ENCODE peak calls at places on chromosomes 12 and 14, in four cellular contexts. L, D, P and G are unnamed samples.

GRCh38 chr14:87233806-87234384 is 759.1 kb downstream of the GALC start:
- DNase-seq in L (no peak), D (no peak), P (no peak), G (no peak)

GRCh38 chr12:111438501-111438900 is 32.8 kb downstream of the SH2B3 start:
- DNase-seq in L (peak; percentile 65), D (peak; percentile 26), P (peak; percentile 84), G (peak; percentile 48)

GRCh38 chr14:49594347-49595089 is 4.2 kb upstream of the LRR1 start:
- DNase-seq in L (peak; percentile 73), D (no peak), P (no peak), G (no peak)

GRCh38 chr12:70648191-70648590 is 11.0 kb upstream of the PTPRB start:
- DNase-seq in L (no peak), D (peak; percentile 91), P (no peak), G (no peak)

GRCh38 chr12:110234197-110235154 is 46.6 kb upstream of the ATP2A2 start:
- DNase-seq in L (no peak), D (no peak), P (no peak), G (no peak)

GRCh38 chr12:57258977-57259970 is 8.3 kb upstream of the STAC3 start:
- DNase-seq in L (peak; percentile 82), D (no peak), P (no peak), G (peak; percentile 73)

GRCh38 chr12:115922952-115923564 is 354.4 kb downstream of the MED13L start:
- DNase-seq in L (no peak), D (no peak), P (no peak), G (no peak)

GRCh38 chr12:72444566-72444965 is 172.4 kb downstream of the TRHDE start:
- DNase-seq in L (no peak), D (no peak), P (no peak), G (no peak)

GRCh38 chr12:22858849-22859569 is 234.0 kb downstream of the ETNK1 start:
- DNase-seq in L (no peak), D (no peak), P (no peak), G (no peak)

GRCh38 chr14:65360144-65360784 is 52.3 kb upstream of the FUT8 start:
- DNase-seq in L (no peak), D (no peak), P (no peak), G (no peak)

GRCh38 chr12:115895247-115895646 is 382.2 kb downstream of the MED13L start:
- DNase-seq in L (no peak), D (no peak), P (no peak), G (no peak)

GRCh38 chr14:61555056-61555838 is 140.1 kb upstream of the HIF1A start:
- DNase-seq in L (no peak), D (no peak), P (no peak), G (no peak)

GRCh38 chr14:104350463-104351185 is 212.2 kb downstream of the KIF26A start:
- DNase-seq in L (no peak), D (no peak), P (no peak), G (peak; percentile 19)

GRCh38 chr12:54378791-54379400 is 5.6 kb downstream of the ZNF385A start:
- DNase-seq in L (peak; percentile 72), D (no peak), P (peak; percentile 92), G (peak; percentile 70)

GRCh38 chr14:43031598-43031997 is 1424.9 kb downstream of the LRFN5 start:
- DNase-seq in L (no peak), D (no peak), P (no peak), G (no peak)

GRCh38 chr12:91272456-91273063 is 89.9 kb upstream of the DCN start:
- DNase-seq in L (peak; percentile 61), D (peak; percentile 64), P (no peak), G (peak; percentile 26)

GRCh38 chr12:54678131-54678530 is 30.0 kb upstream of the DCD start:
- DNase-seq in L (no peak), D (no peak), P (no peak), G (no peak)

GRCh38 chr12:54306925-54307731 is 6.3 kb upstream of the NFE2 start:
- DNase-seq in L (peak; percentile 60), D (no peak), P (peak; percentile 91), G (peak; percentile 93)

GRCh38 chr12:97131220-97131981 is 224.3 kb downstream of the NEDD1 start:
- DNase-seq in L (no peak), D (no peak), P (no peak), G (no peak)

GRCh38 chr12:41205070-41205715 is 17.1 kb downstream of the PDZRN4 start:
- DNase-seq in L (no peak), D (peak; percentile 19), P (no peak), G (no peak)

GRCh38 chr14:92670177-92670576 is 78.2 kb downstream of the LGMN start:
- DNase-seq in L (no peak), D (no peak), P (no peak), G (no peak)

GRCh38 chr14:100645200-100645985 is 58.2 kb upstream of the BEGAIN start:
- DNase-seq in L (peak; percentile 94), D (peak; percentile 43), P (peak; percentile 85), G (peak; percentile 93)

GRCh38 chr14:57833304-57833703 is 32.6 kb downstream of the SLC35F4 start:
- DNase-seq in L (peak; percentile 85), D (no peak), P (no peak), G (no peak)

GRCh38 chr12:694734-695503 is 31.7 kb upstream of the NINJ2 start:
- DNase-seq in L (no peak), D (no peak), P (no peak), G (no peak)

GRCh38 chr12:79690156-79690605 is 583 bp downstream of the PAWR start:
- DNase-seq in L (peak; percentile 44), D (peak; percentile 74), P (no peak), G (peak; percentile 41)

GRCh38 chr12:8681129-8681902 is 16.5 kb upstream of the RIMKLB start:
- DNase-seq in L (no peak), D (peak; percentile 73), P (no peak), G (no peak)

GRCh38 chr12:43957732-43958131 is 121.9 kb downstream of the TMEM117 start:
- DNase-seq in L (peak; percentile 26), D (peak; percentile 3), P (no peak), G (no peak)

GRCh38 chr14:106879241-106879640 is 1352.9 kb downstream of the TMEM121 start:
- DNase-seq in L (peak; percentile 54), D (no peak), P (no peak), G (peak; percentile 63)

GRCh38 chr14:29454026-29454693 is 473.5 kb downstream of the PRKD1 start:
- DNase-seq in L (no peak), D (no peak), P (no peak), G (no peak)

GRCh38 chr14:39060818-39061437 is 42.1 kb downstream of the SEC23A start:
- DNase-seq in L (no peak), D (no peak), P (no peak), G (no peak)

GRCh38 chr14:44180975-44181374 is 326.1 kb downstream of the FSCB start:
- DNase-seq in L (no peak), D (no peak), P (no peak), G (no peak)

GRCh38 chr14:56120091-56120632 is 2.0 kb downstream of the PELI2 start:
- DNase-seq in L (no peak), D (peak; percentile 48), P (no peak), G (no peak)

DNA sequence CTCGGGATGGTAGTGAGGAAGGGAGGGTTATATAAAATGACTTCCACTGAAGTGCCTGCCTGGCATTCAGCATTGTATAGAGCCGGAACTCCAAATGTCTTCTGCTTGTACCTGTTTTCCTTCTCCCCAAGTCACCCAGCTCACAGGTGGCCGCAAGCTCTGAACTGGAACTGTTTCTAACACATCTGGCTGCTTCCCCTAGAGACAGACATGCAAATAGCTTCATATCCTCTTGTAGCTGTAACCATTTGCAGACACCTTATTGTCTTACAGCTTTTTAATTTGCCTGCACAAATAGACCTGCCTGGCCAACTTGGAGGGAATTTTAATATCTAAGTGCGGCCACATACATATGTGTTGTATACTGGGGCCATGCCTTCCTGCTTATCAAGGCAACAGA is 126.0 kb downstream of the CHST11 start:
- DNase-seq in L (no peak), D (no peak), P (no peak), G (no peak)
- H3K4me1 ChIP-seq in L (peaks cover 29% of the 10 kb centered on the region), D (peaks cover 14% of the 10 kb centered on the region), P (no peaks in the 10 kb centered on the region), G (peaks cover 7% of the 10 kb centered on the region)

GRCh38 chr12:106304797-106305196 is 2.3 kb downstream of the TCP11L2 start:
- DNase-seq in L (no peak), D (no peak), P (no peak), G (no peak)
- H3K4me1 ChIP-seq in L (peaks cover 30% of the 10 kb centered on the region), D (peaks cover 34% of the 10 kb centered on the region), P (peaks cover 3% of the 10 kb centered on the region), G (peaks cover 86% of the 10 kb centered on the region)

GRCh38 chr14:68042591-68043210 is 223.1 kb downstream of the RAD51B start:
- DNase-seq in L (no peak), D (peak; percentile 61), P (no peak), G (no peak)

GRCh38 chr14:68039593-68039992 is 220.0 kb downstream of the RAD51B start:
- DNase-seq in L (no peak), D (no peak), P (no peak), G (no peak)

GRCh38 chr14:68043752-68044151 is 224.2 kb downstream of the RAD51B start:
- DNase-seq in L (no peak), D (no peak), P (no peak), G (no peak)

GRCh38 chr14:68042002-68042401 is 222.4 kb downstream of the RAD51B start:
- DNase-seq in L (no peak), D (no peak), P (no peak), G (no peak)

GRCh38 chr14:68040633-68041369 is 221.2 kb downstream of the RAD51B start:
- DNase-seq in L (no peak), D (no peak), P (no peak), G (no peak)
- H3K4me1 ChIP-seq in L (no peaks in the 10 kb centered on the region), D (peaks cover 31% of the 10 kb centered on the region), P (peaks cover 4% of the 10 kb centered on the region), G (peaks cover 40% of the 10 kb centered on the region)

GRCh38 chr12:100798799-100799198 is 4.2 kb downstream of the ANO4 start:
- DNase-seq in L (no peak), D (peak; percentile 7), P (no peak), G (no peak)
- H3K4me1 ChIP-seq in L (no peaks in the 10 kb centered on the region), D (peaks cover 25% of the 10 kb centered on the region), P (no peaks in the 10 kb centered on the region), G (no peaks in the 10 kb centered on the region)